ENCODE peak calls at places on chromosomes 11 and 22, in four cellular contexts. Z is H9, E is heart left ventricle, B is PC-3. Q is an unnamed sample. For H3K4me1, the result is how much of the 10 kb centered on the place peaks cover.

GRCh38 chr22:44807915-44808690 is 55.7 kb downstream of the ARHGAP8 start:
- DNase-seq in Z (peak), E (no peak), B (no peak), Q (no peak)

GRCh38 chr11:2529173-2529572 is 84.4 kb downstream of the KCNQ1 start:
- DNase-seq in Z (no peak), E (no peak), B (no peak), Q (no peak)

GRCh38 chr22:27554106-27554814 is 247.3 kb downstream of the MN1 start:
- DNase-seq in Z (no peak), E (no peak), B (peak), Q (peak)

GRCh38 chr22:23180301-23180892 is at the start of gene BCR:
- DNase-seq in Z (no peak), E (peak), B (peak), Q (peak)

GRCh38 chr11:94295534-94295933 is 8.8 kb upstream of the IZUMO1R start:
- DNase-seq in Z (no peak), E (no peak), B (peak), Q (no peak)

GRCh38 chr22:32804823-32805585 is 3.5 kb downstream of the TIMP3 start:
- DNase-seq in Z (no peak), E (no peak), B (no peak), Q (no peak)

GRCh38 chr11:1826552-1827094 is 8.2 kb upstream of the SYT8 start:
- DNase-seq in Z (peak), E (peak), B (peak), Q (peak)

GRCh38 chr11:73273246-73273890 is 1.2 kb downstream of the P2RY6 start:
- DNase-seq in Z (no peak), E (no peak), B (no peak), Q (no peak)

GRCh38 chr11:75565221-75565814 is 3.3 kb downstream of the SERPINH1 start:
- DNase-seq in Z (peak), E (peak), B (peak), Q (peak)

DNA sequence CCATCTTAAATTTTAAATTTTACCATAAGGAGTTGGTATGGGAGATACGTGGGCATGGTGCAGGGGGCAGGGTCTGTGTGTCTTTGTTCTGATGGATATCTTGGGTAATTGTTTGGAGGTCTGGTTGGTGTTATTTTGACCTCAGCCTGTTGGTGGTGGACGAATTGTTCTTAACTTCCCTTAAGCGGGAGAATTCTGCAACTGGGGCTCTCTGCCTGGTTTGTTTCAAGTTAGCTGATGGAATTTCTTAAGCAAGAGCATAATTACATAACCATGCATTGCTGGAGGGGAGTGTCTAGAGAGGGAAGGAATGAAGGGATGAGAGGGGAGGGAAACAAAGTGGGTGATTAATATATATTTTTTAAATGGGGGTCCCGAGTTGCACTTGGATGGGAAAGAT is 908.5 kb upstream of the RAG2 start:
- DNase-seq in Z (no peak), E (no peak), B (no peak), Q (no peak)
- H3K4me1 ChIP-seq in Z (under half), E (under half), B (half or more), Q (under half)

GRCh38 chr22:38436629-38437395 is 18.2 kb downstream of the KCNJ4 start:
- DNase-seq in Z (no peak), E (peak), B (no peak), Q (no peak)

GRCh38 chr22:38435960-38436359 is 19.0 kb downstream of the KCNJ4 start:
- DNase-seq in Z (no peak), E (no peak), B (no peak), Q (no peak)

GRCh38 chr22:38437416-38437815 is 17.6 kb downstream of the KCNJ4 start:
- DNase-seq in Z (no peak), E (peak), B (no peak), Q (no peak)

GRCh38 chr22:38433871-38434270 is 21.1 kb downstream of the KCNJ4 start:
- DNase-seq in Z (no peak), E (no peak), B (no peak), Q (no peak)

GRCh38 chr22:38435010-38435409 is 20.0 kb downstream of the KCNJ4 start:
- DNase-seq in Z (peak), E (no peak), B (no peak), Q (no peak)
- TF ChIP-seq CTCF in Z (peak), E (no peak), B (peak), Q (no peak)

DNA sequence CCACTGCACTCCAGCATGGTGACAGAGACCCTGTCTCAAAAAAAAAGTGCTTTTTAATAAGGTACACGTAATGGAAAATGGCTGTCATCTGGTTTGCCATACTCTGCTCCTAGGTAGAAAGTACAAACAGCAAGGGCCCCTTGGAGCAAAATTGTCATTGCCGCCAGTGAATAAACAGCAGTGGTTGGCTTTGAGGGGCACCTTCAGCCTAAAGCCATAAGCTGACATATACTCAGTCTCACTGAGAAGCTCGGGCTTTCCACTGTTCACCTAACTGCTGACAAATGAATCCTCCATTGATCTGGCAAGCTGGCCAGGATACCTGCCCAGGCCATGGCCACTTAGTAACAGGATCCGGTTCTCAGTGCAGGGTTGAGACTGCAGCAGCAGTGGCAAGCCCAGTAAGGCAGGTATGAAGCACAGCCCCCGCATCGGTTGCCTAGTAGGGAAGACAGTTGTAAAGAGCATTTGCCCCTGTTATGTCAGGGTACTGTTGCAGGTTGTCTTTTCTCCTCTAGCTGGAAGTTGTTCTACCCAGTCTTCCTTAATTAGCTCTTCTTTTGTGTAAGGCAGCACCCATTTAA is 38.8 kb downstream of the MARK2 start:
- DNase-seq in Z (no peak), E (no peak), B (no peak), Q (no peak)
- H3K4me1 ChIP-seq in Z (under half), E (under half), B (under half), Q (half or more)

GRCh38 chr11:47269002-47269828 is 718 bp upstream of the MADD start:
- DNase-seq in Z (peak), E (peak), B (peak), Q (peak)
- TF ChIP-seq CTCF in Z (no peak), E (no peak), B (no peak), Q (peak)

GRCh38 chr11:102603576-102603975 is 21.6 kb downstream of the MMP20 start:
- DNase-seq in Z (no peak), E (no peak), B (no peak), Q (no peak)

GRCh38 chr11:102603091-102603490 is 22.0 kb downstream of the MMP20 start:
- DNase-seq in Z (no peak), E (no peak), B (no peak), Q (peak)

GRCh38 chr11:102599642-102600261 is 25.4 kb downstream of the MMP20 start:
- DNase-seq in Z (no peak), E (no peak), B (peak), Q (peak)

GRCh38 chr11:102598272-102598671 is 26.9 kb downstream of the MMP20 start:
- DNase-seq in Z (no peak), E (no peak), B (no peak), Q (no peak)

DNA sequence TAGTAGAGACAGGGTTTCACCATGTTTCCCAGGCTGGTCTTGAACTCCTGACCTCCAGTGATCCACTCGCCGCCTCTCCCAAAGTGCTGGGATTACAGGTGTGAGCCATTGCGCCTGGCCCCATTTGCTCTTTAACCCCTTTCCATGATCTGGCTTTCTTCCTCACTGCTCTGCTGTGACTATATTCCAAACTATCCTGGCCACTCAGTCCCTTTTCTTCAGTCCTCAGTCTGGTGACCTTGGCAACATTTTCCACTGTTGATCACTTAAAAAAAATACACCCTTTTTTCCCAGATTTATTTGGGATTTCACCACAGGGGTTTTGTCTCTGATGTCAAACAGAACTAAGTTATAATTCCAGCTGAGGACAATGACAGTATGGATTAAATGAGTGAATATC is 24.5 kb downstream of the MMP20 start:
- DNase-seq in Z (no peak), E (no peak), B (no peak), Q (no peak)
- H3K4me1 ChIP-seq in Z (under half), E (under half), B (under half), Q (under half)

DNA sequence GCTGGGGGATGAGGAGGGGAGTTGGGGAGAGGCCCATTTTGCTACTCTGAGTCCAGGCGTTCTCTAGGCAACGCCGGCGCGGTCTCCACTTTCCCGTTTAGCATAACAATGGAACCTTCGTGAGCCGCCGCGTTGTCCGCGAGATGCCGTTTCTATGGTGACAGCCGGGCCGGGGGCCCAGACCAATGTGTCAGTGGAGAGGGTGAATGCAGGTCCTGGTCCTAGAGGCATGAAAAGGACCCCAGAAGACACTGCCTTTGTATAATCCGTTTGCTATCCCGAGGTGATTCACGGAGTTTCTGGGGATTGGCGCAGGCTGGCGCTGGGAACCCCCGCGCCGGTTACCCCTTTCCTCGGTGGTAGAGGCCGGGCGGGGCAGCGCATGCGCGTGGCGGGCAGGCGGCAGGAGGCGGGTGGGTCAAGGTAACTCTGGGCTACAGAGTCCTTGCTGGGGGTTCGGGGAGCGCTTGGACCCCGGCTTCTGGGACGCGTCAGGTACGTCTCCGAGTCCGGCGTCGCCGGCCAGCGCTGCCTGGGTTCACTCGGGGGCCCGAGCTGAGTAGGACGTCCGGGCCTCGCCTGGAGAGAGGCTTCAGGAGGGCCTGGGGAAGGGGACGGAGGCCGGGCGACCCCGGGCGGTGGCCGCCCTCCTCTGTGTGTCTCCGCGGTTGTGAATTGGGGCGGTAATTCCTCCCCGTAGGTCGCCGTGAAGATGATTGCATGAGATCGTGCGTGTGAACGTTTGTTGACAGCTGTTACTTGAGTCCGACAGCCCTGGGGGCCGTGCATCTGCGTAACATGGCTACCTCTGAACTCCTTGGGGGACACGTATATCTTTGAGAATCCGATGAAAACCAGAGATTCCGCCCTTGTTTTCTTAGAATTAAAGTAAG is at the start of the genes CBY1 and FAM227A:
- DNase-seq in Z (peak), E (peak), B (peak), Q (peak)
- TF ChIP-seq CTCF in Z (no peak), E (no peak), B (no peak), Q (no peak)